ENCODE peak calls at places on chromosomes 3 and 15, in eight cellular contexts. I, V, U, Z, L, J, C and R are unnamed samples.

GRCh38 chr3:146664403-146664802 is 59.3 kb upstream of the PLSCR5 start:
- DNase-seq in U (no peak), V (no peak), J (no peak), I (no peak), C (no peak), L (no peak), Z (no peak), R (no peak)

GRCh38 chr15:71011503-71012155 is 103.6 kb upstream of the THSD4 start:
- DNase-seq in C (peak; percentile 83), L (peak; percentile 80), I (peak; percentile 58), J (no peak), U (no peak), Z (no peak), V (no peak), R (peak; percentile 73)

GRCh38 chr3:174614046-174614445 is 245.1 kb upstream of the NAALADL2 start:
- DNase-seq in J (no peak), C (no peak), L (no peak), U (no peak), V (no peak), Z (no peak), I (no peak), R (no peak)

GRCh38 chr3:9224490-9224889 is 25.0 kb downstream of the SRGAP3 start:
- DNase-seq in I (no peak), C (peak; percentile 36), V (no peak), L (peak; percentile 19), U (no peak), Z (no peak), J (no peak), R (no peak)

GRCh38 chr3:120093923-120094775 is at the start of gene GSK3B:
- DNase-seq in Z (peak; percentile 100), I (no peak), C (peak; percentile 88), V (peak; percentile 83), U (peak; percentile 98), J (peak; percentile 90), L (no peak), R (peak; percentile 91)

GRCh38 chr3:39146083-39146501 is 7.3 kb downstream of the CSRNP1 start:
- DNase-seq in I (no peak), Z (no peak), U (no peak), C (peak; percentile 54), L (peak; percentile 35), J (no peak), V (no peak), R (no peak)

GRCh38 chr3:179330438-179330837 is 7.6 kb downstream of the ZNF639 start:
- DNase-seq in C (peak; percentile 16), I (no peak), V (no peak), L (peak; percentile 18), Z (no peak), J (no peak), U (no peak), R (no peak)

GRCh38 chr15:83477791-83478537 is 30.8 kb downstream of the SH3GL3 start:
- DNase-seq in J (no peak), L (no peak), U (no peak), V (no peak), C (no peak), Z (no peak), I (no peak), R (no peak)

GRCh38 chr3:111732248-111732879 is 126.7 kb upstream of the PHLDB2 start:
- DNase-seq in I (no peak), J (no peak), C (no peak), V (no peak), L (no peak), U (peak; percentile 82), Z (no peak), R (no peak)

GRCh38 chr3:522888-523287 is 326.3 kb downstream of the CHL1 start:
- DNase-seq in C (no peak), V (no peak), I (no peak), Z (no peak), J (no peak), U (no peak), L (no peak), R (no peak)

GRCh38 chr15:89167267-89168176 is 53.9 kb downstream of the RLBP1 start:
- DNase-seq in I (no peak), Z (no peak), C (peak; percentile 83), V (no peak), U (no peak), J (no peak), L (peak; percentile 67), R (peak; percentile 64)

GRCh38 chr15:58886921-58887320 is 46.6 kb downstream of the SLTM start:
- DNase-seq in L (no peak), U (no peak), J (no peak), Z (no peak), I (no peak), V (no peak), C (no peak), R (no peak)

GRCh38 chr3:194928831-194929594 is 243.3 kb downstream of the FAM43A start:
- DNase-seq in U (no peak), C (no peak), I (peak; percentile 71), V (no peak), L (peak; percentile 80), Z (no peak), J (no peak), R (no peak)

GRCh38 chr15:36757189-36757814 is 177.9 kb downstream of the CDIN1 start:
- DNase-seq in I (no peak), Z (no peak), L (peak; percentile 50), U (no peak), C (peak; percentile 58), J (no peak), V (no peak), R (no peak)

GRCh38 chr15:66072616-66073361 is 180.8 kb downstream of the MEGF11 start:
- DNase-seq in U (peak; percentile 31), V (no peak), L (no peak), Z (no peak), C (no peak), I (no peak), J (no peak), R (peak; percentile 4)
- H3K4me3 ChIP-seq in U (no peak overlapping the region), V (no peak overlapping the region), L (no peak overlapping the region), Z (no peak overlapping the region), C (no peak overlapping the region), I (no peak overlapping the region), J (no peak overlapping the region), R (no peak overlapping the region)

GRCh38 chr15:73924258-73924921 is 1.9 kb upstream of the LOXL1 start:
- DNase-seq in U (no peak), J (no peak), C (peak; percentile 95), V (no peak), L (peak; percentile 91), I (no peak), Z (peak; percentile 58), R (peak; percentile 94)

GRCh38 chr15:73922186-73923151 is 3.8 kb upstream of the LOXL1 start:
- DNase-seq in I (no peak), U (no peak), Z (peak; percentile 50), J (no peak), C (peak; percentile 84), L (peak; percentile 62), V (no peak), R (peak; percentile 77)

GRCh38 chr15:73923156-73923487 is 3.1 kb upstream of the LOXL1 start:
- DNase-seq in U (no peak), I (no peak), C (no peak), J (no peak), V (no peak), Z (no peak), L (no peak), R (peak; percentile 12)

GRCh38 chr15:73921257-73921890 is 4.9 kb upstream of the LOXL1 start:
- DNase-seq in U (no peak), I (no peak), L (no peak), Z (no peak), V (no peak), J (no peak), C (peak; percentile 39), R (no peak)

GRCh38 chr15:73923488-73924164 is 2.6 kb upstream of the LOXL1 start:
- DNase-seq in J (no peak), V (no peak), C (no peak), Z (no peak), U (no peak), I (no peak), L (no peak), R (no peak)
- H3K4me3 ChIP-seq in J (no peak overlapping the region), V (no peak overlapping the region), C (peak overlapping the region; percentile 45), Z (no peak overlapping the region), U (no peak overlapping the region), I (no peak overlapping the region), L (no peak overlapping the region), R (peak overlapping the region; percentile 10)

DNA sequence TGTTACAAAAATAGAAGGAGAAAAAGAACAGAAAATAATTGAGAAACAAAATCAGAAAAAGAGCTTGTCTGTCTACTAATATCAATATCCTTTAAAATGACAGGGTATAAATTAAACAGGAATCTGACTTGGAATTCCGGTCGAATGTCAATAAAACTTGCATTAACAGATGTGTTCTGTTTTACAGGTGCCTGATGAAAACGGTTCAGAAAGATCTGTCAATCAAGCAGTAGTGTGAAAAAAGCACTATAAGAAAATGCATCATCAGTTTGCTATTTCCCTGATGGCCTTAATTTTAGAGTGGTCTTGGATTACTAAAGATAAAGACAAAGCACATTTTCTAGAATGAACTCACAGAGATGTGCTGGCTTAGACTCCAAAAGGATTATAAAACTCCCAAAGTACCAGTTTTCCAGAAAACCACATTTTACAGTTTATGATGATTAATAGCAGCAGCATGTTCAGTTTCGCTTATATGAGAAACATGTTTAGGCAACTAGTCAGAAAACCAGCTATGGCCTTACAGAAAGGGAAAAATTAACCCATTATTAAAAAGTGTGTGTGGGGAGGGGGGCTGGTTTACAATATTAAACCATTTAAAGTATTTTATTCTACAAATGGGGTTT is 8.2 kb upstream of the C3orf38 start:
- DNase-seq in I (no peak), C (peak; percentile 77), V (no peak), L (peak; percentile 76), U (no peak), J (no peak), Z (no peak), R (peak; percentile 78)
- H3K4me3 ChIP-seq in I (no peak overlapping the region), C (peak overlapping the region; percentile 32), V (no peak overlapping the region), L (no peak overlapping the region), U (no peak overlapping the region), J (no peak overlapping the region), Z (no peak overlapping the region), R (peak overlapping the region; percentile 57)

GRCh38 chr3:17742092-17742836 is at the start of gene TBC1D5:
- DNase-seq in C (peak; percentile 100), L (no peak), J (peak; percentile 96), I (peak; percentile 97), U (peak; percentile 87), Z (peak; percentile 96), V (peak; percentile 63), R (peak; percentile 99)

GRCh38 chr3:17745301-17745700 is 2.9 kb upstream of the TBC1D5 start:
- DNase-seq in Z (no peak), C (no peak), U (no peak), J (no peak), V (no peak), L (no peak), I (no peak), R (no peak)

GRCh38 chr3:17742837-17743659 is 617 bp upstream of the TBC1D5 start:
- DNase-seq in V (peak; percentile 92), U (peak; percentile 99), C (no peak), J (no peak), I (no peak), Z (no peak), L (peak; percentile 97), R (no peak)

GRCh38 chr3:17744693-17745092 is 2.3 kb upstream of the TBC1D5 start:
- DNase-seq in Z (no peak), J (no peak), L (no peak), V (no peak), I (no peak), U (no peak), C (no peak), R (no peak)

DNA sequence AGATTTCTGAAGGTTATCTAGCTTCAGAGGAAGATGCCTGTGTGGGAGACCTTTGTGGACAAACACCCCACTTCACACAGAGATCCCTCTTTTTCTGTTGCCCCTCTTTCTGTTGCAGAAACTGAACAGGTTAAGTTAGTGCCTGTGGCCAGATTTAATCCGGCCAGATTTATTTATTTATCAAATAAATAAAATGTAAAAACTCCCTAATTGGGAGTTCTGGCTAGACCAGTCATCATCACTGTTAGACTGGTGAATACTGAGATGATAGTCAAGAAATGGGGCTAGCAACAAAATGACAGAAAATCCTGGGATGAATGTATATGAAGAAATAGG is 1.2 kb upstream of the TBC1D5 start:
- DNase-seq in C (no peak), V (no peak), I (no peak), J (no peak), L (no peak), U (no peak), Z (no peak), R (no peak)
- H3K4me3 ChIP-seq in C (peak overlapping the region; percentile 82), V (no peak overlapping the region), I (no peak overlapping the region), J (no peak overlapping the region), L (no peak overlapping the region), U (no peak overlapping the region), Z (no peak overlapping the region), R (peak overlapping the region; percentile 87)